ENCODE peak calls at places on chromosome 1, in six cellular contexts. Q, E, T, A, N and Z are unnamed samples.
A peak's percentile ranks its signal among the peaks of the same experiment; 100 is the strongest.

GRCh38 chr1:229627003-229627402 is 956 bp downstream of the URB2 start:
- DNase-seq in T (no peak), N (no peak), Q (no peak), A (no peak), E (peak; percentile 28), Z (no peak)

GRCh38 chr1:25695991-25696330 is 79.4 kb downstream of the MAN1C1 start:
- DNase-seq in A (no peak), T (no peak), Q (no peak), E (peak; percentile 74), N (peak; percentile 79), Z (no peak)

GRCh38 chr1:34127006-34128000 is 37.7 kb downstream of the CSMD2 start:
- DNase-seq in Q (no peak), A (no peak), E (no peak), N (no peak), T (no peak), Z (no peak)

GRCh38 chr1:215083408-215083961 is 948 bp downstream of the KCNK2 start:
- DNase-seq in E (no peak), N (peak; percentile 35), A (peak; percentile 32), Q (no peak), T (no peak), Z (no peak)

GRCh38 chr1:33472349-33472980 is at the start of gene ZSCAN20:
- DNase-seq in N (peak; percentile 94), T (peak; percentile 93), A (peak; percentile 97), E (peak; percentile 88), Q (peak; percentile 98), Z (peak; percentile 99)

GRCh38 chr1:177665935-177666334 is 303.9 kb downstream of the SEC16B start:
- DNase-seq in A (no peak), Q (no peak), T (no peak), N (no peak), E (no peak), Z (no peak)

GRCh38 chr1:234676103-234676594 is 66.2 kb upstream of the IRF2BP2 start:
- DNase-seq in A (peak; percentile 66), E (peak; percentile 74), T (peak; percentile 88), Q (peak; percentile 89), N (peak; percentile 85), Z (peak; percentile 93)

GRCh38 chr1:4213599-4213998 is 313.5 kb upstream of the C1orf174 start:
- DNase-seq in T (no peak), Q (no peak), A (no peak), N (no peak), E (no peak), Z (no peak)

GRCh38 chr1:204081791-204082513 is 9.0 kb downstream of the SOX13 start:
- DNase-seq in E (no peak), A (no peak), Q (no peak), N (no peak), T (no peak), Z (no peak)

GRCh38 chr1:3352084-3352951 is 102.1 kb upstream of the ARHGEF16 start:
- DNase-seq in A (no peak), N (no peak), Q (no peak), T (no peak), E (peak; percentile 63), Z (no peak)

GRCh38 chr1:211145944-211146343 is 12.0 kb upstream of the KCNH1 start:
- DNase-seq in A (no peak), N (no peak), E (no peak), T (no peak), Q (no peak), Z (no peak)

GRCh38 chr1:60664079-60664478 is 418.3 kb upstream of the NFIA start:
- DNase-seq in A (no peak), Q (no peak), T (no peak), N (no peak), E (no peak), Z (no peak)

GRCh38 chr1:44405804-44406743 is 1.0 kb downstream of the RNF220 start:
- DNase-seq in N (no peak), E (peak; percentile 83), Q (peak; percentile 12), T (no peak), A (no peak), Z (no peak)